ENCODE peak calls at places on chromosomes 6 and 20, in ten cellular contexts. One of them, this sample, is unnamed.
A peak's percentile ranks its signal among the peaks of the same experiment; 100 is the strongest.

GRCh38 chr6:7758456-7758855 is 32.6 kb downstream of the BMP6 start:
- DNase-seq in ascending aorta: no peak
- DNase-seq in right cardiac atrium: peak; percentile 44
- DNase-seq in prostate gland: no peak
- DNase-seq in IMR-90: peak; percentile 79
- DNase-seq in H9: no peak
- DNase-seq in HepG2: no peak
- DNase-seq in left ventricle myocardium inferior: no peak
- DNase-seq in ovary: peak; percentile 32
- DNase-seq in OCI-LY7: no peak
- DNase-seq in this sample: no peak

GRCh38 chr20:34472246-34472925 is 43.8 kb upstream of the DYNLRB1 start:
- DNase-seq in ovary: no peak
- DNase-seq in H9: no peak
- DNase-seq in OCI-LY7: no peak
- DNase-seq in HepG2: no peak
- DNase-seq in right cardiac atrium: no peak
- DNase-seq in IMR-90: peak; percentile 61
- DNase-seq in ascending aorta: no peak
- DNase-seq in left ventricle myocardium inferior: no peak
- DNase-seq in prostate gland: no peak
- DNase-seq in this sample: no peak

GRCh38 chr20:21556398-21556797 is 42.5 kb upstream of the NKX2-2 start:
- DNase-seq in ascending aorta: no peak
- DNase-seq in H9: no peak
- DNase-seq in HepG2: no peak
- DNase-seq in ovary: no peak
- DNase-seq in IMR-90: no peak
- DNase-seq in prostate gland: no peak
- DNase-seq in OCI-LY7: no peak
- DNase-seq in right cardiac atrium: no peak
- DNase-seq in left ventricle myocardium inferior: no peak
- DNase-seq in this sample: no peak

GRCh38 chr20:2879148-2879547 is 5.9 kb downstream of the PTPRA start:
- DNase-seq in OCI-LY7: no peak
- DNase-seq in IMR-90: peak; percentile 93
- DNase-seq in H9: no peak
- DNase-seq in HepG2: no peak
- DNase-seq in left ventricle myocardium inferior: no peak
- DNase-seq in right cardiac atrium: no peak
- DNase-seq in ovary: no peak
- DNase-seq in prostate gland: no peak
- DNase-seq in ascending aorta: no peak
- DNase-seq in this sample: no peak

GRCh38 chr6:57226221-57226620 is 4.1 kb upstream of the RAB23 start:
- DNase-seq in ascending aorta: no peak
- DNase-seq in prostate gland: no peak
- DNase-seq in H9: no peak
- DNase-seq in IMR-90: no peak
- DNase-seq in OCI-LY7: no peak
- DNase-seq in ovary: no peak
- DNase-seq in HepG2: no peak
- DNase-seq in right cardiac atrium: no peak
- DNase-seq in left ventricle myocardium inferior: no peak
- DNase-seq in this sample: no peak

GRCh38 chr6:164286021-164286420 is 871.5 kb downstream of the QKI start:
- DNase-seq in ascending aorta: no peak
- DNase-seq in prostate gland: no peak
- DNase-seq in H9: no peak
- DNase-seq in ovary: no peak
- DNase-seq in HepG2: no peak
- DNase-seq in IMR-90: no peak
- DNase-seq in OCI-LY7: no peak
- DNase-seq in left ventricle myocardium inferior: no peak
- DNase-seq in right cardiac atrium: no peak
- DNase-seq in this sample: peak; percentile 19

GRCh38 chr6:48135352-48136084 is 24.5 kb upstream of the PTCHD4 start:
- DNase-seq in H9: no peak
- DNase-seq in HepG2: no peak
- DNase-seq in right cardiac atrium: no peak
- DNase-seq in prostate gland: no peak
- DNase-seq in IMR-90: peak; percentile 4
- DNase-seq in ovary: no peak
- DNase-seq in ascending aorta: no peak
- DNase-seq in left ventricle myocardium inferior: no peak
- DNase-seq in OCI-LY7: no peak
- DNase-seq in this sample: peak; percentile 56

GRCh38 chr20:58138395-58138794 is 90.1 kb downstream of the ANKRD60 start:
- DNase-seq in right cardiac atrium: no peak
- DNase-seq in IMR-90: no peak
- DNase-seq in left ventricle myocardium inferior: no peak
- DNase-seq in HepG2: no peak
- DNase-seq in ascending aorta: no peak
- DNase-seq in H9: peak; percentile 13
- DNase-seq in OCI-LY7: no peak
- DNase-seq in prostate gland: no peak
- DNase-seq in ovary: no peak
- DNase-seq in this sample: no peak

GRCh38 chr20:22474215-22474614 is 110.2 kb downstream of the FOXA2 start:
- DNase-seq in IMR-90: no peak
- DNase-seq in right cardiac atrium: no peak
- DNase-seq in ovary: no peak
- DNase-seq in OCI-LY7: no peak
- DNase-seq in ascending aorta: no peak
- DNase-seq in HepG2: no peak
- DNase-seq in prostate gland: no peak
- DNase-seq in H9: no peak
- DNase-seq in left ventricle myocardium inferior: no peak
- DNase-seq in this sample: no peak

GRCh38 chr6:166688901-166689300 is 61.9 kb upstream of the RPS6KA2 start:
- DNase-seq in ascending aorta: no peak
- DNase-seq in left ventricle myocardium inferior: no peak
- DNase-seq in prostate gland: no peak
- DNase-seq in right cardiac atrium: no peak
- DNase-seq in OCI-LY7: no peak
- DNase-seq in ovary: no peak
- DNase-seq in HepG2: no peak
- DNase-seq in H9: no peak
- DNase-seq in IMR-90: no peak
- DNase-seq in this sample: no peak

GRCh38 chr20:34320861-34321260 is 17.7 kb upstream of the AHCY start:
- DNase-seq in left ventricle myocardium inferior: no peak
- DNase-seq in ascending aorta: no peak
- DNase-seq in ovary: no peak
- DNase-seq in OCI-LY7: no peak
- DNase-seq in H9: no peak
- DNase-seq in HepG2: no peak
- DNase-seq in IMR-90: no peak
- DNase-seq in right cardiac atrium: no peak
- DNase-seq in prostate gland: no peak
- DNase-seq in this sample: no peak

DNA sequence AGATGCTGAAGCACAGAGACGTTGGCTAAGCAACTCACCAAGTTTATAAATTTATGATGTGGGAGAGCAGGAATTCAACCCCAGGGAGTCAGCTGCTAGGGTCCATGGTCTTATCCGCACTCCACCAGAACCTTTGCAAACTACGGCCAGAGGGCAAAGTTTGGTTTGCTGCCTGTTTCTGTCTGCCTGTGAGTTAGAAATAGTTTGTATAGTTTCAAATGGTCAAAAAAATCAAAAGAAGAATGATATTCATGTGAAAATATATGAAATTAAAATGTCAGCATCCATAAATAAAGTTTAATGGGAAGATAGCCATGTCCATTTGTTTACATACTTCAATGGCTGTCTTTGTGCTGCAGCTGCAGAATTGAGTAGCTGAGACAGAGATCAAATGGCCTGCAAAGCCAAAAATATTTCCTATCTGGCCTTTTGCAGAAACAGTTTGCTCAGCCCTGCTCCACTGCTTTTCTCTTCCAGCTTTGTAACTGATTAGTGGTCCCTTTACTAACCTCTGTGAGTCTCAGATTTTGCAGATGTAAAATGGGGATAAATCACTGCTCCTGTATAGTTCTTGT is 83.8 kb upstream of the ZFP64 start:
- DNase-seq in IMR-90: no peak
- DNase-seq in OCI-LY7: no peak
- DNase-seq in ovary: no peak
- DNase-seq in ascending aorta: no peak
- DNase-seq in left ventricle myocardium inferior: no peak
- DNase-seq in HepG2: no peak
- DNase-seq in right cardiac atrium: no peak
- DNase-seq in prostate gland: no peak
- DNase-seq in H9: no peak
- DNase-seq in this sample: no peak
- H3K27ac ChIP-seq in IMR-90: no peak overlapping the region
- H3K27ac ChIP-seq in OCI-LY7: no peak overlapping the region
- H3K27ac ChIP-seq in ovary: no peak overlapping the region
- H3K27ac ChIP-seq in ascending aorta: no peak overlapping the region
- H3K27ac ChIP-seq in left ventricle myocardium inferior: no peak overlapping the region
- H3K27ac ChIP-seq in HepG2: no peak overlapping the region
- H3K27ac ChIP-seq in right cardiac atrium: no peak overlapping the region
- H3K27ac ChIP-seq in prostate gland: no peak overlapping the region
- H3K27ac ChIP-seq in H9: no peak overlapping the region
- H3K27ac ChIP-seq in this sample: no peak overlapping the region

DNA sequence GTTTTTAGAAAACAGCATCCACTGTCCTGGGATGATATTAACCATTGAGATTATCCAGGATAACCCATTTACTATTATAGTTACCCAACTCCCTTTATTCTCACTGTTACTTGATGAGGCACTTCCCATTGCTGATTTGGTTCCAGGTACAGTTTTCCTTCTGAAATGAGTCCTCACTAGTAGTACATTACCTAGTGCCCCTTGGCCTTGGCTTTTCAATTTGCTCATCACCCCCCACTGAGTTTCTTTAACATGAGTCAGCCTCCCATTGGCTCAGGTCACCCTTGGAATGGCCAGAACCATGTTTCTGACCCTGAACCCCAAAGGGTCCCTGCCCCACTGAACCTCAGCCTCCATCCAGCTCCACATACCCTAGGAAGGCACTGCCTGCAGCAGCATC is 28.4 kb downstream of the MDGA1 start:
- DNase-seq in prostate gland: no peak
- DNase-seq in IMR-90: no peak
- DNase-seq in OCI-LY7: no peak
- DNase-seq in right cardiac atrium: no peak
- DNase-seq in ascending aorta: no peak
- DNase-seq in ovary: no peak
- DNase-seq in left ventricle myocardium inferior: no peak
- DNase-seq in HepG2: no peak
- DNase-seq in H9: no peak
- DNase-seq in this sample: no peak
- H3K27ac ChIP-seq in prostate gland: no peak overlapping the region
- H3K27ac ChIP-seq in IMR-90: no peak overlapping the region
- H3K27ac ChIP-seq in OCI-LY7: no peak overlapping the region
- H3K27ac ChIP-seq in right cardiac atrium: no peak overlapping the region
- H3K27ac ChIP-seq in ascending aorta: no peak overlapping the region
- H3K27ac ChIP-seq in ovary: no peak overlapping the region
- H3K27ac ChIP-seq in left ventricle myocardium inferior: no peak overlapping the region
- H3K27ac ChIP-seq in HepG2: no peak overlapping the region
- H3K27ac ChIP-seq in H9: no peak overlapping the region
- H3K27ac ChIP-seq in this sample: no peak overlapping the region

GRCh38 chr6:90544085-90544484 is 42.8 kb downstream of the MAP3K7 start:
- DNase-seq in prostate gland: no peak
- DNase-seq in ovary: no peak
- DNase-seq in OCI-LY7: no peak
- DNase-seq in ascending aorta: no peak
- DNase-seq in right cardiac atrium: no peak
- DNase-seq in H9: no peak
- DNase-seq in HepG2: no peak
- DNase-seq in left ventricle myocardium inferior: no peak
- DNase-seq in IMR-90: no peak
- DNase-seq in this sample: no peak

GRCh38 chr6:90545450-90545849 is 41.4 kb downstream of the MAP3K7 start:
- DNase-seq in ascending aorta: no peak
- DNase-seq in left ventricle myocardium inferior: no peak
- DNase-seq in right cardiac atrium: no peak
- DNase-seq in HepG2: no peak
- DNase-seq in prostate gland: no peak
- DNase-seq in H9: no peak
- DNase-seq in ovary: no peak
- DNase-seq in OCI-LY7: no peak
- DNase-seq in IMR-90: peak; percentile 31
- DNase-seq in this sample: no peak

GRCh38 chr6:90547079-90547478 is 39.8 kb downstream of the MAP3K7 start:
- DNase-seq in left ventricle myocardium inferior: no peak
- DNase-seq in HepG2: no peak
- DNase-seq in H9: no peak
- DNase-seq in right cardiac atrium: no peak
- DNase-seq in IMR-90: no peak
- DNase-seq in prostate gland: no peak
- DNase-seq in ascending aorta: no peak
- DNase-seq in ovary: no peak
- DNase-seq in OCI-LY7: no peak
- DNase-seq in this sample: no peak

GRCh38 chr6:90548001-90548400 is 38.9 kb downstream of the MAP3K7 start:
- DNase-seq in IMR-90: peak; percentile 16
- DNase-seq in ascending aorta: no peak
- DNase-seq in right cardiac atrium: no peak
- DNase-seq in left ventricle myocardium inferior: no peak
- DNase-seq in HepG2: no peak
- DNase-seq in OCI-LY7: no peak
- DNase-seq in prostate gland: no peak
- DNase-seq in ovary: no peak
- DNase-seq in H9: no peak
- DNase-seq in this sample: no peak

GRCh38 chr6:90544741-90545140 is 42.1 kb downstream of the MAP3K7 start:
- DNase-seq in IMR-90: no peak
- DNase-seq in H9: no peak
- DNase-seq in prostate gland: no peak
- DNase-seq in HepG2: no peak
- DNase-seq in ovary: no peak
- DNase-seq in left ventricle myocardium inferior: no peak
- DNase-seq in OCI-LY7: no peak
- DNase-seq in right cardiac atrium: no peak
- DNase-seq in ascending aorta: no peak
- DNase-seq in this sample: no peak
- H3K27ac ChIP-seq in IMR-90: no peak overlapping the region
- H3K27ac ChIP-seq in H9: no peak overlapping the region
- H3K27ac ChIP-seq in prostate gland: no peak overlapping the region
- H3K27ac ChIP-seq in HepG2: no peak overlapping the region
- H3K27ac ChIP-seq in ovary: no peak overlapping the region
- H3K27ac ChIP-seq in left ventricle myocardium inferior: no peak overlapping the region
- H3K27ac ChIP-seq in OCI-LY7: no peak overlapping the region
- H3K27ac ChIP-seq in right cardiac atrium: no peak overlapping the region
- H3K27ac ChIP-seq in ascending aorta: no peak overlapping the region
- H3K27ac ChIP-seq in this sample: no peak overlapping the region

DNA sequence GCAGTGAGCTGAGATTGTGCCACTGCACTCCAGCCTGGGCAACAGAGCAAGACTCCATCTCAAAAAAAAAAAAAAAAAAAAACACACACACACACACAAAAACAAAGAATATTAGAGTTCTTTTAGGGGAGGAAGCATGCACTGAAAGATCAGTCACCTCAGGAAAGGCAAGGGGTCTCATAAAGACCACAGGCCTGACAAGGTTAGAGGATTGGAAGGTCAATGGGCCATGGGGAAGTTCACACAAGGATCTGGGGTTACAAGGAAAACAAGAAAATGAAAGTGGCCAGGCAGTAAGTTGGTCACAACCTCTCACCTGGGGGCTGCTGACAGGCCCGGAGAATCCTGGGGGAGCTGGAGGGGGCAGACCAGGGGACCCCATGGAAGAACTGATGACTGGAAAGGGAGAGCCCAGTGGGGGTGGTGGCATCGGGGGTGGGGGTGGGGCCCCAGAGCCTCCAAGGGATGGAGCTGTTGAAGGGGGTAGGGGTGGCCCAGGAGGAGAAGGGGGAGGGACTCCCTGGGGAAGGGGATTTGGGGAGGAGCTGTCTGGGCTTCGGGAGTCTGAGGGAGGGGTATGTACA is 1.5 kb downstream of the RXRB start:
- DNase-seq in prostate gland: no peak
- DNase-seq in left ventricle myocardium inferior: no peak
- DNase-seq in ovary: no peak
- DNase-seq in OCI-LY7: no peak
- DNase-seq in HepG2: no peak
- DNase-seq in right cardiac atrium: no peak
- DNase-seq in ascending aorta: no peak
- DNase-seq in H9: no peak
- DNase-seq in IMR-90: no peak
- DNase-seq in this sample: no peak
- H3K27ac ChIP-seq in prostate gland: peak overlapping the region; percentile 96
- H3K27ac ChIP-seq in left ventricle myocardium inferior: peak overlapping the region; percentile 99
- H3K27ac ChIP-seq in ovary: no peak overlapping the region
- H3K27ac ChIP-seq in OCI-LY7: peak overlapping the region; percentile 77
- H3K27ac ChIP-seq in HepG2: peak overlapping the region; percentile 99
- H3K27ac ChIP-seq in right cardiac atrium: no peak overlapping the region
- H3K27ac ChIP-seq in ascending aorta: no peak overlapping the region
- H3K27ac ChIP-seq in H9: no peak overlapping the region
- H3K27ac ChIP-seq in IMR-90: no peak overlapping the region
- H3K27ac ChIP-seq in this sample: peak overlapping the region; percentile 98